ENCODE peak calls at places on chromosome 19, in ten cellular contexts. One of them, this sample, is unnamed.

GRCh38 chr19:15926484-15926883 is 7.8 kb downstream of the CYP4F11 start:
- DNase-seq in dorsolateral prefrontal cortex: no peak
- DNase-seq in heart left ventricle: no peak
- DNase-seq in astrocyte of the spinal cord: no peak
- DNase-seq in type B pancreatic cell: no peak
- DNase-seq in AG04449: no peak
- DNase-seq in HFFc6: no peak
- DNase-seq in lower leg skin: no peak
- DNase-seq in GM06990: no peak
- DNase-seq in AG04450: no peak
- DNase-seq in this sample: no peak

GRCh38 chr19:58128041-58128685 is 22.4 kb downstream of the ZNF329 start:
- DNase-seq in dorsolateral prefrontal cortex: no peak
- DNase-seq in heart left ventricle: no peak
- DNase-seq in astrocyte of the spinal cord: no peak
- DNase-seq in type B pancreatic cell: no peak
- DNase-seq in AG04449: no peak
- DNase-seq in HFFc6: no peak
- DNase-seq in lower leg skin: no peak
- DNase-seq in GM06990: no peak
- DNase-seq in AG04450: no peak
- DNase-seq in this sample: no peak

GRCh38 chr19:9109959-9110358 is 2.7 kb upstream of the OR7G2 start:
- DNase-seq in dorsolateral prefrontal cortex: no peak
- DNase-seq in heart left ventricle: no peak
- DNase-seq in astrocyte of the spinal cord: no peak
- DNase-seq in type B pancreatic cell: no peak
- DNase-seq in AG04449: no peak
- DNase-seq in HFFc6: no peak
- DNase-seq in lower leg skin: no peak
- DNase-seq in GM06990: no peak
- DNase-seq in AG04450: no peak
- DNase-seq in this sample: no peak

GRCh38 chr19:2089727-2090053 is 6.4 kb downstream of the MOB3A start:
- DNase-seq in dorsolateral prefrontal cortex: no peak
- DNase-seq in heart left ventricle: no peak
- DNase-seq in astrocyte of the spinal cord: no peak
- DNase-seq in type B pancreatic cell: no peak
- DNase-seq in AG04449: no peak
- DNase-seq in HFFc6: no peak
- DNase-seq in lower leg skin: no peak
- DNase-seq in GM06990: no peak
- DNase-seq in AG04450: no peak
- DNase-seq in this sample: no peak

GRCh38 chr19:31064486-31064885 is 284.8 kb downstream of the TSHZ3 start:
- DNase-seq in dorsolateral prefrontal cortex: no peak
- DNase-seq in heart left ventricle: no peak
- DNase-seq in astrocyte of the spinal cord: no peak
- DNase-seq in type B pancreatic cell: no peak
- DNase-seq in AG04449: no peak
- DNase-seq in HFFc6: no peak
- DNase-seq in lower leg skin: no peak
- DNase-seq in GM06990: no peak
- DNase-seq in AG04450: no peak
- DNase-seq in this sample: no peak

GRCh38 chr19:39802958-39803357 is 24.3 kb downstream of the LEUTX start:
- DNase-seq in dorsolateral prefrontal cortex: no peak
- DNase-seq in heart left ventricle: no peak
- DNase-seq in astrocyte of the spinal cord: no peak
- DNase-seq in type B pancreatic cell: no peak
- DNase-seq in AG04449: no peak
- DNase-seq in HFFc6: no peak
- DNase-seq in lower leg skin: no peak
- DNase-seq in GM06990: no peak
- DNase-seq in AG04450: no peak
- DNase-seq in this sample: no peak

GRCh38 chr19:21848706-21849105 is 12.7 kb upstream of the ZNF43 start:
- DNase-seq in dorsolateral prefrontal cortex: no peak
- DNase-seq in heart left ventricle: no peak
- DNase-seq in astrocyte of the spinal cord: no peak
- DNase-seq in type B pancreatic cell: no peak
- DNase-seq in AG04449: no peak
- DNase-seq in HFFc6: no peak
- DNase-seq in lower leg skin: no peak
- DNase-seq in GM06990: no peak
- DNase-seq in AG04450: peak; percentile 6
- DNase-seq in this sample: no peak

GRCh38 chr19:9597027-9597426 is 12.7 kb upstream of the ZNF121 start:
- DNase-seq in dorsolateral prefrontal cortex: no peak
- DNase-seq in heart left ventricle: no peak
- DNase-seq in astrocyte of the spinal cord: peak; percentile 52
- DNase-seq in type B pancreatic cell: no peak
- DNase-seq in AG04449: peak; percentile 33
- DNase-seq in HFFc6: peak; percentile 95
- DNase-seq in lower leg skin: no peak
- DNase-seq in GM06990: no peak
- DNase-seq in AG04450: no peak
- DNase-seq in this sample: no peak

GRCh38 chr19:56136362-56136761 is 4.7 kb upstream of the ZNF444 start:
- DNase-seq in dorsolateral prefrontal cortex: no peak
- DNase-seq in heart left ventricle: no peak
- DNase-seq in astrocyte of the spinal cord: no peak
- DNase-seq in type B pancreatic cell: no peak
- DNase-seq in AG04449: no peak
- DNase-seq in HFFc6: no peak
- DNase-seq in lower leg skin: no peak
- DNase-seq in GM06990: no peak
- DNase-seq in AG04450: no peak
- DNase-seq in this sample: no peak

GRCh38 chr19:6719540-6719861 is 949 bp downstream of the C3 start:
- DNase-seq in dorsolateral prefrontal cortex: no peak
- DNase-seq in heart left ventricle: peak; percentile 57
- DNase-seq in astrocyte of the spinal cord: no peak
- DNase-seq in type B pancreatic cell: no peak
- DNase-seq in AG04449: no peak
- DNase-seq in HFFc6: no peak
- DNase-seq in lower leg skin: no peak
- DNase-seq in GM06990: no peak
- DNase-seq in AG04450: no peak
- DNase-seq in this sample: no peak

GRCh38 chr19:34128558-34129250 is 43.6 kb upstream of the LSM14A start:
- DNase-seq in dorsolateral prefrontal cortex: no peak
- DNase-seq in heart left ventricle: no peak
- DNase-seq in astrocyte of the spinal cord: no peak
- DNase-seq in type B pancreatic cell: no peak
- DNase-seq in AG04449: no peak
- DNase-seq in HFFc6: peak; percentile 62
- DNase-seq in lower leg skin: peak; percentile 5
- DNase-seq in GM06990: no peak
- DNase-seq in AG04450: no peak
- DNase-seq in this sample: no peak

GRCh38 chr19:48815870-48816501 is 5.2 kb upstream of the BCAT2 start:
- DNase-seq in dorsolateral prefrontal cortex: no peak
- DNase-seq in heart left ventricle: no peak
- DNase-seq in astrocyte of the spinal cord: no peak
- DNase-seq in type B pancreatic cell: no peak
- DNase-seq in AG04449: no peak
- DNase-seq in HFFc6: no peak
- DNase-seq in lower leg skin: no peak
- DNase-seq in GM06990: no peak
- DNase-seq in AG04450: no peak
- DNase-seq in this sample: no peak

GRCh38 chr19:34432797-34433196 is 4.6 kb downstream of the UBA2 start:
- DNase-seq in dorsolateral prefrontal cortex: no peak
- DNase-seq in heart left ventricle: peak; percentile 63
- DNase-seq in astrocyte of the spinal cord: no peak
- DNase-seq in type B pancreatic cell: no peak
- DNase-seq in AG04449: no peak
- DNase-seq in HFFc6: no peak
- DNase-seq in lower leg skin: peak; percentile 70
- DNase-seq in GM06990: no peak
- DNase-seq in AG04450: no peak
- DNase-seq in this sample: no peak

GRCh38 chr19:23410155-23410554 is 14.9 kb upstream of the ZNF91 start:
- DNase-seq in dorsolateral prefrontal cortex: no peak
- DNase-seq in heart left ventricle: no peak
- DNase-seq in astrocyte of the spinal cord: no peak
- DNase-seq in type B pancreatic cell: no peak
- DNase-seq in AG04449: no peak
- DNase-seq in HFFc6: no peak
- DNase-seq in lower leg skin: no peak
- DNase-seq in GM06990: no peak
- DNase-seq in AG04450: no peak
- DNase-seq in this sample: no peak

GRCh38 chr19:11373166-11373884 is 1.1 kb upstream of the SWSAP1 start:
- DNase-seq in dorsolateral prefrontal cortex: peak; percentile 92
- DNase-seq in heart left ventricle: no peak
- DNase-seq in astrocyte of the spinal cord: no peak
- DNase-seq in type B pancreatic cell: no peak
- DNase-seq in AG04449: no peak
- DNase-seq in HFFc6: peak; percentile 5
- DNase-seq in lower leg skin: no peak
- DNase-seq in GM06990: no peak
- DNase-seq in AG04450: no peak
- DNase-seq in this sample: peak; percentile 59

GRCh38 chr19:20558011-20558410 is 7.6 kb downstream of the ZNF737 start:
- DNase-seq in dorsolateral prefrontal cortex: no peak
- DNase-seq in heart left ventricle: no peak
- DNase-seq in astrocyte of the spinal cord: no peak
- DNase-seq in type B pancreatic cell: no peak
- DNase-seq in AG04449: no peak
- DNase-seq in HFFc6: no peak
- DNase-seq in lower leg skin: no peak
- DNase-seq in GM06990: no peak
- DNase-seq in AG04450: no peak
- DNase-seq in this sample: no peak
- TF ChIP-seq CTCF in dorsolateral prefrontal cortex: peak; percentile 29
- TF ChIP-seq CTCF in heart left ventricle: peak; percentile 32
- TF ChIP-seq CTCF in astrocyte of the spinal cord: no peak
- TF ChIP-seq CTCF in type B pancreatic cell: peak; percentile 35
- TF ChIP-seq CTCF in AG04449: no peak
- TF ChIP-seq CTCF in HFFc6: peak; percentile 29
- TF ChIP-seq CTCF in lower leg skin: no peak
- TF ChIP-seq CTCF in GM06990: no peak
- TF ChIP-seq CTCF in AG04450: no peak
- TF ChIP-seq CTCF in this sample: no peak

DNA sequence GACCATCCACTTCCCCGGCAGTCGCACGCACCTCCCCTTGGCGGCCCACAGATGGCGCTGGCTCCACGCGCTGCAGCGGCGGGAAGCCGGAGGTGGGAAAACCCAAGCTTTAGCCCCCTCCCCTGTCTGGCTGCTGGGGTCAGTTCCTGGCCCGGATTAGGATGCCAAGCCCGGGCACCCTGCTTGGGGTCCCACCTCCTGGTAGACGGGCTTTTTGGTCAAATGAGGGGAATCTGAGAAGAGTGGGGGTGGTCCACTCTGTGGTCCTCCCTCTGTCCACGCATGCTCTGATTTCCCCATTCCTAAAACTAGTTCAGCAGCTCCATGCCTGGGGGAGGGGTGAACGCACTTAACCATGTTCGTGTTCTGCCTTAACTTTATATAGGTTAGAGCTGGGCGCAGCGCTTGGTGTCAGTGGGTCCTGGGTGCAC is 8.1 kb upstream of the ADGRE2 start:
- DNase-seq in dorsolateral prefrontal cortex: no peak
- DNase-seq in heart left ventricle: peak; percentile 71
- DNase-seq in astrocyte of the spinal cord: no peak
- DNase-seq in type B pancreatic cell: peak; percentile 65
- DNase-seq in AG04449: no peak
- DNase-seq in HFFc6: no peak
- DNase-seq in lower leg skin: peak; percentile 78
- DNase-seq in GM06990: peak; percentile 52
- DNase-seq in AG04450: no peak
- DNase-seq in this sample: no peak
- TF ChIP-seq CTCF in dorsolateral prefrontal cortex: peak; percentile 72
- TF ChIP-seq CTCF in heart left ventricle: peak; percentile 58
- TF ChIP-seq CTCF in astrocyte of the spinal cord: peak; percentile 58
- TF ChIP-seq CTCF in type B pancreatic cell: peak; percentile 81
- TF ChIP-seq CTCF in AG04449: peak; percentile 67
- TF ChIP-seq CTCF in HFFc6: peak; percentile 70
- TF ChIP-seq CTCF in lower leg skin: no peak
- TF ChIP-seq CTCF in GM06990: peak; percentile 90
- TF ChIP-seq CTCF in AG04450: peak; percentile 50
- TF ChIP-seq CTCF in this sample: peak; percentile 51

GRCh38 chr19:54462072-54462712 is 1.4 kb downstream of the LENG9 start:
- DNase-seq in dorsolateral prefrontal cortex: no peak
- DNase-seq in heart left ventricle: no peak
- DNase-seq in astrocyte of the spinal cord: no peak
- DNase-seq in type B pancreatic cell: no peak
- DNase-seq in AG04449: no peak
- DNase-seq in HFFc6: no peak
- DNase-seq in lower leg skin: no peak
- DNase-seq in GM06990: no peak
- DNase-seq in AG04450: no peak
- DNase-seq in this sample: no peak

GRCh38 chr19:54464624-54465266 is 1.2 kb upstream of the LENG9 start:
- DNase-seq in dorsolateral prefrontal cortex: peak; percentile 90
- DNase-seq in heart left ventricle: peak; percentile 96
- DNase-seq in astrocyte of the spinal cord: peak; percentile 90
- DNase-seq in type B pancreatic cell: peak; percentile 85
- DNase-seq in AG04449: no peak
- DNase-seq in HFFc6: peak; percentile 70
- DNase-seq in lower leg skin: peak; percentile 98
- DNase-seq in GM06990: peak; percentile 93
- DNase-seq in AG04450: no peak
- DNase-seq in this sample: peak; percentile 81

GRCh38 chr19:54464044-54464623 is 556 bp upstream of the LENG9 start:
- DNase-seq in dorsolateral prefrontal cortex: peak; percentile 71
- DNase-seq in heart left ventricle: peak; percentile 86
- DNase-seq in astrocyte of the spinal cord: peak; percentile 86
- DNase-seq in type B pancreatic cell: peak; percentile 85
- DNase-seq in AG04449: no peak
- DNase-seq in HFFc6: peak; percentile 55
- DNase-seq in lower leg skin: peak; percentile 97
- DNase-seq in GM06990: peak; percentile 91
- DNase-seq in AG04450: no peak
- DNase-seq in this sample: no peak

GRCh38 chr19:54462713-54463530 is 656 bp downstream of the LENG9 start:
- DNase-seq in dorsolateral prefrontal cortex: peak; percentile 44
- DNase-seq in heart left ventricle: peak; percentile 87
- DNase-seq in astrocyte of the spinal cord: peak; percentile 61
- DNase-seq in type B pancreatic cell: peak; percentile 74
- DNase-seq in AG04449: no peak
- DNase-seq in HFFc6: peak; percentile 25
- DNase-seq in lower leg skin: peak; percentile 96
- DNase-seq in GM06990: peak; percentile 83
- DNase-seq in AG04450: no peak
- DNase-seq in this sample: no peak

GRCh38 chr19:54463531-54464043 is at the start of gene LENG9:
- DNase-seq in dorsolateral prefrontal cortex: peak; percentile 98
- DNase-seq in heart left ventricle: peak; percentile 97
- DNase-seq in astrocyte of the spinal cord: peak; percentile 99
- DNase-seq in type B pancreatic cell: peak; percentile 92
- DNase-seq in AG04449: peak; percentile 91
- DNase-seq in HFFc6: peak; percentile 97
- DNase-seq in lower leg skin: peak; percentile 100
- DNase-seq in GM06990: peak; percentile 91
- DNase-seq in AG04450: peak; percentile 92
- DNase-seq in this sample: no peak
- TF ChIP-seq CTCF in dorsolateral prefrontal cortex: no peak
- TF ChIP-seq CTCF in heart left ventricle: no peak
- TF ChIP-seq CTCF in astrocyte of the spinal cord: no peak
- TF ChIP-seq CTCF in type B pancreatic cell: no peak
- TF ChIP-seq CTCF in AG04449: no peak
- TF ChIP-seq CTCF in HFFc6: no peak
- TF ChIP-seq CTCF in lower leg skin: no peak
- TF ChIP-seq CTCF in GM06990: no peak
- TF ChIP-seq CTCF in AG04450: no peak
- TF ChIP-seq CTCF in this sample: no peak

GRCh38 chr19:45040059-45040767 is 1.4 kb downstream of the CLASRP start:
- DNase-seq in dorsolateral prefrontal cortex: no peak
- DNase-seq in heart left ventricle: no peak
- DNase-seq in astrocyte of the spinal cord: no peak
- DNase-seq in type B pancreatic cell: no peak
- DNase-seq in AG04449: no peak
- DNase-seq in HFFc6: no peak
- DNase-seq in lower leg skin: no peak
- DNase-seq in GM06990: no peak
- DNase-seq in AG04450: no peak
- DNase-seq in this sample: no peak
- TF ChIP-seq CTCF in dorsolateral prefrontal cortex: no peak
- TF ChIP-seq CTCF in heart left ventricle: no peak
- TF ChIP-seq CTCF in astrocyte of the spinal cord: no peak
- TF ChIP-seq CTCF in type B pancreatic cell: no peak
- TF ChIP-seq CTCF in AG04449: no peak
- TF ChIP-seq CTCF in HFFc6: no peak
- TF ChIP-seq CTCF in lower leg skin: no peak
- TF ChIP-seq CTCF in GM06990: no peak
- TF ChIP-seq CTCF in AG04450: no peak
- TF ChIP-seq CTCF in this sample: no peak

This sample was measured in D721Med.